ENCODE peak calls at places on chromosomes 6 and 20, in eight cellular contexts. A is A549; Y is colonic mucosa; O is PC-3; J is naive thymus-derived CD4-positive, alpha-beta T cell; C is H9; D is lower lobe of right lung; I is endodermal cell. X is an unnamed sample.

GRCh38 chr6:155141002-155141401 is 122.8 kb upstream of the CLDN20 start:
- DNase-seq in I (no peak), Y (no peak), D (no peak), C (no peak), A (no peak), J (no peak), O (no peak), X (no peak)

GRCh38 chr6:85390775-85391174 is 59.1 kb upstream of the NT5E start:
- DNase-seq in D (no peak), A (no peak), O (no peak), C (no peak), I (no peak), J (no peak), Y (no peak), X (no peak)

GRCh38 chr20:60501048-60501447 is 542.8 kb downstream of the CDH26 start:
- DNase-seq in Y (no peak), J (no peak), I (no peak), C (no peak), O (no peak), D (no peak), A (no peak), X (no peak)

GRCh38 chr6:35049346-35049745 is 91.8 kb downstream of the TCP11 start:
- DNase-seq in J (no peak), A (no peak), Y (no peak), I (no peak), O (no peak), C (no peak), D (no peak), X (no peak)

GRCh38 chr6:127302728-127303675 is 36.3 kb downstream of the RNF146 start:
- DNase-seq in I (no peak), C (no peak), Y (peak), J (peak), A (peak), D (no peak), O (peak), X (peak)

GRCh38 chr20:31870703-31871601 is 518 bp downstream of the TTLL9 start:
- DNase-seq in Y (no peak), J (no peak), I (peak), O (no peak), A (no peak), C (no peak), D (no peak), X (no peak)

GRCh38 chr20:36305602-36306556 is at the start of gene DLGAP4:
- DNase-seq in C (no peak), A (no peak), O (no peak), J (no peak), Y (no peak), I (peak), D (no peak), X (no peak)

GRCh38 chr6:50899306-50899840 is 80.7 kb downstream of the TFAP2B start:
- DNase-seq in D (no peak), J (no peak), Y (no peak), C (no peak), I (no peak), A (no peak), O (peak), X (no peak)

GRCh38 chr6:32127717-32128592 is at the start of gene ATF6B:
- DNase-seq in J (peak), D (peak), A (peak), O (peak), Y (peak), C (peak), I (peak), X (peak)

GRCh38 chr6:2937627-2938003 is 33.8 kb downstream of the SERPINB6 start:
- DNase-seq in I (no peak), J (no peak), O (no peak), A (no peak), Y (peak), C (no peak), D (no peak), X (no peak)

GRCh38 chr6:86856937-86857563 is 80.3 kb upstream of the HTR1E start:
- DNase-seq in Y (peak), I (peak), O (peak), J (no peak), D (no peak), C (no peak), A (peak), X (no peak)

GRCh38 chr6:150129616-150130505 is 13.0 kb upstream of the PPP1R14C start:
- DNase-seq in C (no peak), Y (no peak), J (no peak), I (no peak), O (no peak), D (no peak), A (no peak), X (no peak)

GRCh38 chr6:124434416-124434815 is 527.8 kb upstream of the RNF217 start:
- DNase-seq in O (no peak), J (no peak), I (no peak), Y (no peak), C (no peak), A (no peak), D (no peak), X (no peak)

GRCh38 chr6:12301009-12301408 is 10.8 kb downstream of the EDN1 start:
- DNase-seq in C (no peak), A (no peak), I (no peak), O (no peak), Y (no peak), D (no peak), J (no peak), X (no peak)

GRCh38 chr6:168053086-168053956 is 25.7 kb downstream of the FRMD1 start:
- DNase-seq in C (no peak), Y (no peak), J (no peak), A (no peak), O (no peak), I (no peak), D (no peak), X (no peak)

GRCh38 chr6:73074175-73074574 is 151.1 kb downstream of the KHDC1L start:
- DNase-seq in O (peak), Y (no peak), C (no peak), D (no peak), I (no peak), A (peak), J (no peak), X (no peak)

GRCh38 chr6:8065519-8065911 is 1.3 kb upstream of the BLOC1S5 start:
- DNase-seq in J (no peak), C (no peak), I (no peak), O (no peak), D (no peak), A (no peak), Y (peak), X (no peak)

GRCh38 chr20:48019940-48020339 is 234.7 kb upstream of the SULF2 start:
- DNase-seq in C (no peak), Y (no peak), A (no peak), D (no peak), I (no peak), O (no peak), J (no peak), X (no peak)

GRCh38 chr20:48025061-48025515 is 239.8 kb upstream of the SULF2 start:
- DNase-seq in J (no peak), C (peak), D (no peak), A (no peak), Y (no peak), I (peak), O (peak), X (peak)

GRCh38 chr20:48026981-48027592 is 241.8 kb upstream of the SULF2 start:
- DNase-seq in D (no peak), I (peak), Y (no peak), C (no peak), A (no peak), O (no peak), J (no peak), X (no peak)

DNA sequence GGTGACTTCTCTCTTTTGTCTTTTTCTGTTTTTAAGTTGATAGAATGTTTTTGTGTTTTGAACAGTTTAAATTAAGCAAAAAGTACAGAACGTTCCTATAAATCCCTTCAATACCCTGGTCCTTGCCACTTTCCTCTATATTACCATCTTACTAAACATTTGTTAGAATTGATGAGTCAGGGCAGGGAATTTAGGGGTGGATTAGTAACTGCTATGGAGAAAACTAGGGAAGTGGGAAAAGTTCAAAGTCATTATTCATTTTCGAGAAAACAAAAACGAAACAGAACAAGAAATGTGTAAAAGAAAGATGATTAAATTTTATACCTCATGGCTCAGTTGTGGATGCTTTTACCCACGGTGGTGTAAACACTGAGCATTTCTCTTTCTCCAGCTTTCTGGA is 240.4 kb upstream of the SULF2 start:
- DNase-seq in Y (no peak), D (no peak), O (peak), I (no peak), A (no peak), J (no peak), C (no peak), X (no peak)
- H3K27ac ChIP-seq in Y (no peak), D (no peak), O (peak), I (no peak), A (no peak), J (no peak), C (no peak), X (peak)

GRCh38 chr6:163536770-163537169 is 122.3 kb downstream of the QKI start:
- DNase-seq in A (no peak), O (peak), Y (no peak), C (no peak), D (no peak), J (no peak), I (no peak), X (no peak)
- H3K27ac ChIP-seq in A (peak), O (no peak), Y (no peak), C (no peak), D (no peak), J (no peak), I (no peak), X (no peak)

GRCh38 chr20:44523746-44524145 is 1.9 kb upstream of the SERINC3 start:
- DNase-seq in O (no peak), A (no peak), D (no peak), J (no peak), I (peak), C (no peak), Y (no peak), X (no peak)
- H3K27ac ChIP-seq in O (no peak), A (no peak), D (no peak), J (peak), I (peak), C (no peak), Y (no peak), X (no peak)

GRCh38 chr6:53357576-53358343 is 9.0 kb upstream of the ELOVL5 start:
- DNase-seq in O (no peak), Y (no peak), I (no peak), D (no peak), C (no peak), J (no peak), A (no peak), X (no peak)
- H3K27ac ChIP-seq in O (no peak), Y (peak), I (no peak), D (peak), C (no peak), J (peak), A (peak), X (no peak)

DNA sequence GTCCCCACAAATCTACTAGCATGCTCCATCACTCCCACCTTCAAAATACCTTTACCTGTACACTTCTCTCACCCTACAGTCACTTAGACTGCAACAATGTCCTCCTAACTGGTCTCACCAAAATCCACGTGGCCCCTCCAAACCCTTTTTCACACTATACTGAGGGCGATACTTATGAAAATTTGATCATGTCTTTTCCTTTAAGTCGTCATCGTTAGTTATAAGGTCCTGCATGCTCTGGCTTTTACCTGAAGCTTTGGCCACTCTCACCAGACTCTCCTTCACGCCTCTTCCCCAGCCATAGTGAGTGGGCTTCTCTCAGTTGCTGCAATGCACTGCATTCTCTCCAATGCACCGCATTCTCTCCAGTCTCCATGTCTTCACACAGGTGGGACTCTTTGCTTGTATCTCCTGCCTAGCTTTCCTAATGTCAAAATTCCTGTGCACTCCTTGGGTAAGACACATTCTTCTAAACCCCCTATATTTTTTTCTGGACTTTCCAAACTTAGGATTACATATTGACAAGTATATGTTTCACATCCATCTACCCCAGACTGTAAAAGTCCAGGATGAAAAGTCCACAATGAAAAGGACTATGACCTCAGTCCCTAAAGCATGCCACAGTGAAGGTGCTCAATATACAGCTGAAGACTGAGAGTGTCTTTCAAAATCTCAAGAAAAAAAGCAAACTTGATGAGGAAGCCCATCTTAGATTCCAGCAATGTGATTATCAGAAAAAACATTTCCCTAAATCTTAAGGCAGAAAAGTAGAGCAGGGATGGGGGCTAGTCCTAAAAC is 24.7 kb downstream of the PTPRK start:
- DNase-seq in J (no peak), Y (no peak), C (no peak), O (no peak), D (no peak), I (no peak), A (no peak), X (no peak)
- H3K27ac ChIP-seq in J (no peak), Y (peak), C (no peak), O (no peak), D (no peak), I (no peak), A (no peak), X (no peak)

DNA sequence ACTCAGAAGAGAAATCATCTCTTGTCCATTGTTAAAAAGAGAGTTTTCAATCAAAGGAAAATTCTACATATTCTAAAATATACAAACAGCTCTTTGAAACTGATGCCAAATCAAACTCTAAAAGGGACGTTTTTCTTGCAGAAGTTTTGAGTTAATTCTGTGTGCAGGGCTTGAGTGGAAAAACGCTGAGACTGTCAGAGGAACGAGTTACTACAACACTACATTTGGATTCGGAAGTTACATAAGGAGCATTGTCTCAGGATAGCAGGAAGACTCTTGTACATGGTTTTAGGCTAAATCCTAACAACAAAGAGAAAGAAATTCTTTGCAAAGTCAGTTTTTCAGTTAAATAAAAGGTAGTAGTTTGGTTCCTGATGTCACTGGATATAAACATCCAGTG is 155.7 kb upstream of the SUPT3H start:
- DNase-seq in C (no peak), O (no peak), Y (no peak), D (no peak), I (no peak), J (no peak), A (no peak), X (no peak)
- H3K27ac ChIP-seq in C (no peak), O (no peak), Y (peak), D (peak), I (no peak), J (no peak), A (no peak), X (no peak)

DNA sequence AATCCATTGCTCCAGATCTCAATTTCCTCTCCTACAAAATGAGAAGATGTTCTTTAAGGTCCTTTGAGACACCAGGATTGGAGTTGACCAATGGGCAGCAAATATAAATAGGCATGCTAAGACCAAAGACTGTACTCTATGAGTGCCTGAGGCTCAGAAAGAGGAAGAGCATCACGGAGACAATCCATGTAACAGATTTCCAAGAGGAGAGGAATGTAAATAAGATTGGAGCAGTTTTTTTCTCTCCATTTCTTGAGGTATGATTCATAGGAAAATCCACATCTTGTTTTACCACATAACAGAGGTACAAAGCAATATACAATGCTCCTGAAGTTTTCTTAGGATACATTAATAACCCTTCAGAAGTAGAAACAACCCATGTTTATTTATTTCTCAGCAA is 109.8 kb downstream of the UBE3D start:
- DNase-seq in D (no peak), Y (no peak), O (peak), I (no peak), C (no peak), J (no peak), A (no peak), X (no peak)
- H3K27ac ChIP-seq in D (no peak), Y (no peak), O (peak), I (no peak), C (no peak), J (no peak), A (no peak), X (no peak)

DNA sequence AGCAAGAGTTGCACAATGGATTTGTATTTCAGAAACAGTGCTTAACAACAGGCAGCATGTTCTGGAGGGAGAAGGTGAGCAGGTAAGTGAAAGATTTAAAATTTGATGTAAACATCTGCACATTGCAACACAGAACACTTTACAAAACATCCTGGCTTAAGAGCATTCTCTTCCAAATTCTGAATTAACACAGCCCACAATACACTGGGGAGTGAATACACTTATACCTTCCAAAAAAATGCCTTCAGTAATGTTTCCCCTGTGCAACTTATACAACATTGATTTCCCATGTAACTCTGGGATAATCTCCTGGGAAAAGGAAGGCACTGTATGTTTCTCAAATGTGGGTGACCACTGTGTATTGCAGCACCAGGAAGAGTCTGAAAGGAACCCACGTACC is 127.6 kb downstream of the FYN start:
- DNase-seq in J (no peak), Y (no peak), O (no peak), I (peak), D (no peak), C (no peak), A (no peak), X (no peak)
- H3K27ac ChIP-seq in J (peak), Y (no peak), O (no peak), I (peak), D (peak), C (no peak), A (no peak), X (no peak)

DNA sequence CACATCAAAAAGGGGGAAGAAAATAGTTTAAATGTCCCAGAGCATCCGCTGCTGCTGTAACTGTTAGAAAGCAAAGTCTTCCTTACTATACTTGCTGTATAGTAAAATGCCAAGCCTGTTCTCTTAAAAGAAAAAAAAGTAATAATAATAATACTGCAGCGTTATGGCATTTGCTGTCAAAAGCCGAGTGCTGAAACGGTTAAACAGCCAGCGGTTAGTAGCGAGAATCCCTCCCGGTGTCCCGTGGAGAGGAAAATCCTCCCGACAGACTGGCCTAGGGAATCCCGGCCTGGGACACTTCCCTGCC is 19.5 kb upstream of the NFATC2 start:
- DNase-seq in D (no peak), J (no peak), Y (peak), A (peak), C (no peak), I (no peak), O (no peak), X (no peak)
- H3K27ac ChIP-seq in D (peak), J (no peak), Y (peak), A (peak), C (no peak), I (peak), O (peak), X (peak)

DNA sequence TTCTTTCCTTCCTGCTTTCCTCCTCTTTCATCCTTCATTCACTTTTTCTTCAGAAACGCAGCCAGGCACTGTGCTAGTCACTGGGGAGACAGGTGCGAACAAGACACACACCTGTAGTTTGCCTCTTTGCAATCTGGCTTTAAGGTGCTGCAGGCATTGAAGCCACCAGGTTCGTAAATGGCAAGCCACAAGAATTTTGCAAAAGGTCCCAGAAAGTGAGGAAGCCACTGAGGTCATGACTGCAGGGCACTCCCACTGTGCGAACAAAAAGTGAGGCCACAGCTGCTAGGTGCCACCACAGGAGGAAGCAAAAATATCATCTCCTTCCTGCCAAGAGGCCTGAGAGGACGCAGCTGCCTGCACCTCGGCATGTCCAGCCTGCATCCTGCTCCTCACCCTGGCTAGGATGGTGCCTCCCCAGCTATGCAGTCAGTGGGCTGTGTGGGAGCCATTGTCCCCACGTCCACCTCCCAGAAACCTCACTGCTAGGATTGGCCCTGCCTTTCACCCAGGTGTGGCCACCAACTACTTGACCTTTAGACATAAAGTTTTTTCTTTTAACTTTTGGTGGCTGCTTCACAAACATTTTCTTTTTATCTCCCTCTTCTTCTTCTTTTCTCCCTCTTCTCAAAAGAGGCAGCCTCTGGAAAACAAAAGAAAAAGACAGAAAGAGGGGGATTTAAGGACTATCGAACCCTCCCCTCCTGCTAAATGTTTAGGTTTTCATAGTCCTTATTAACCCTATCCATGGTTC is 230.8 kb downstream of the BCAS1 start:
- DNase-seq in I (no peak), J (peak), Y (peak), C (no peak), A (no peak), D (peak), O (peak), X (no peak)
- H3K27ac ChIP-seq in I (no peak), J (peak), Y (peak), C (no peak), A (peak), D (peak), O (no peak), X (no peak)

X was measured in ovary.